ENCODE peak calls at places on chromosomes 1 and 21, in six cellular contexts. One of them, this sample, is unnamed.
A peak's percentile ranks its signal among the peaks of the same experiment; 100 is the strongest.

GRCh38 chr1:60984066-60984799 is 98.1 kb upstream of the NFIA start:
- DNase-seq in IMR-90: peak; percentile 8
- DNase-seq in K562: no peak
- DNase-seq in A549: no peak
- DNase-seq in GM12878: no peak
- DNase-seq in HepG2: no peak
- DNase-seq in this sample: no peak

GRCh38 chr1:171869097-171869496 is 27.8 kb downstream of the DNM3 start:
- DNase-seq in IMR-90: no peak
- DNase-seq in K562: no peak
- DNase-seq in A549: no peak
- DNase-seq in GM12878: no peak
- DNase-seq in HepG2: no peak
- DNase-seq in this sample: no peak

GRCh38 chr1:20726932-20727745 is 5.4 kb downstream of the SH2D5 start:
- DNase-seq in IMR-90: no peak
- DNase-seq in K562: no peak
- DNase-seq in A549: no peak
- DNase-seq in GM12878: no peak
- DNase-seq in HepG2: no peak
- DNase-seq in this sample: peak; percentile 46

GRCh38 chr1:225700889-225701465 is 48.1 kb upstream of the ENAH start:
- DNase-seq in IMR-90: peak; percentile 41
- DNase-seq in K562: peak; percentile 43
- DNase-seq in A549: no peak
- DNase-seq in GM12878: no peak
- DNase-seq in HepG2: no peak
- DNase-seq in this sample: no peak

GRCh38 chr1:111422546-111423391 is 4.8 kb downstream of the OVGP1 start:
- DNase-seq in IMR-90: peak; percentile 11
- DNase-seq in K562: no peak
- DNase-seq in A549: no peak
- DNase-seq in GM12878: no peak
- DNase-seq in HepG2: peak; percentile 88
- DNase-seq in this sample: no peak

GRCh38 chr1:27455166-27455811 is 34.7 kb downstream of the WASF2 start:
- DNase-seq in IMR-90: no peak
- DNase-seq in K562: no peak
- DNase-seq in A549: no peak
- DNase-seq in GM12878: no peak
- DNase-seq in HepG2: no peak
- DNase-seq in this sample: peak; percentile 48

GRCh38 chr1:43965316-43965715 is 4.5 kb upstream of the DPH2 start:
- DNase-seq in IMR-90: no peak
- DNase-seq in K562: no peak
- DNase-seq in A549: no peak
- DNase-seq in GM12878: no peak
- DNase-seq in HepG2: no peak
- DNase-seq in this sample: no peak

GRCh38 chr21:37927711-37928110 is 11.5 kb upstream of the KCNJ6 start:
- DNase-seq in IMR-90: no peak
- DNase-seq in K562: no peak
- DNase-seq in A549: no peak
- DNase-seq in GM12878: no peak
- DNase-seq in HepG2: no peak
- DNase-seq in this sample: no peak

GRCh38 chr1:37267111-37267835 is 207.1 kb upstream of the ZC3H12A start:
- DNase-seq in IMR-90: no peak
- DNase-seq in K562: no peak
- DNase-seq in A549: no peak
- DNase-seq in GM12878: no peak
- DNase-seq in HepG2: no peak
- DNase-seq in this sample: peak; percentile 68

DNA sequence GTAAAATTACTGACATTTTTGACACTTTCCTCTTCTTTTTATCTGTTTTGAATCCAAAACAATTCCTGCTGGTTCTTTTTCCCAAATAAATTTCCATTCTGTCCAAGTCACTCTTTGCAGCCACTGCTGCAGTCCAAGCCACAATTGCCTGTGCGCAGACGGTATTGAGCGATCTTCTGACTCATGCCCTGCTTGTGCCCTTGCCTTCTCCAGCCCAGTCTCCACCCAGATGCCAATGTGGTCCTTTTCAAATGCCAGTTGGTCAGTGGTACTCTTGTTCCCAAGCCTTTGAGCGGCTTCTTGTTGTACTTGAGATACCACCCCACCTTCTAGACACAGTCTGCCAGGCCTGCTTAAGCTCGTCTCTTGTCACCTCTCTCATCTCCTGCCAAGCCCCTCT is 78.9 kb downstream of the CAMTA1 start:
- DNase-seq in IMR-90: no peak
- DNase-seq in K562: no peak
- DNase-seq in A549: no peak
- DNase-seq in GM12878: no peak
- DNase-seq in HepG2: no peak
- DNase-seq in this sample: no peak
- TF ChIP-seq SMC3 in IMR-90: no peak
- TF ChIP-seq SMC3 in K562: no peak
- TF ChIP-seq SMC3 in A549: no peak
- TF ChIP-seq SMC3 in GM12878: no peak
- TF ChIP-seq SMC3 in HepG2: no peak
- TF ChIP-seq SMC3 in this sample: no peak

GRCh38 chr1:33656467-33656866 is 184.0 kb downstream of the ZSCAN20 start:
- DNase-seq in IMR-90: no peak
- DNase-seq in K562: no peak
- DNase-seq in A549: no peak
- DNase-seq in GM12878: no peak
- DNase-seq in HepG2: no peak
- DNase-seq in this sample: no peak
- TF ChIP-seq SMC3 in IMR-90: no peak
- TF ChIP-seq SMC3 in K562: no peak
- TF ChIP-seq SMC3 in A549: no peak
- TF ChIP-seq SMC3 in GM12878: no peak
- TF ChIP-seq SMC3 in HepG2: no peak
- TF ChIP-seq SMC3 in this sample: no peak

GRCh38 chr1:110176299-110176956 is 26.1 kb downstream of the SLC6A17 start:
- DNase-seq in IMR-90: no peak
- DNase-seq in K562: no peak
- DNase-seq in A549: no peak
- DNase-seq in GM12878: no peak
- DNase-seq in HepG2: no peak
- DNase-seq in this sample: peak; percentile 86
- TF ChIP-seq SMC3 in IMR-90: no peak
- TF ChIP-seq SMC3 in K562: no peak
- TF ChIP-seq SMC3 in A549: no peak
- TF ChIP-seq SMC3 in GM12878: no peak
- TF ChIP-seq SMC3 in HepG2: no peak
- TF ChIP-seq SMC3 in this sample: no peak

GRCh38 chr1:113192980-113193379 is 120.0 kb downstream of the LRIG2 start:
- DNase-seq in IMR-90: no peak
- DNase-seq in K562: no peak
- DNase-seq in A549: no peak
- DNase-seq in GM12878: no peak
- DNase-seq in HepG2: no peak
- DNase-seq in this sample: no peak

GRCh38 chr1:113190078-113190477 is 117.1 kb downstream of the LRIG2 start:
- DNase-seq in IMR-90: no peak
- DNase-seq in K562: no peak
- DNase-seq in A549: no peak
- DNase-seq in GM12878: no peak
- DNase-seq in HepG2: no peak
- DNase-seq in this sample: no peak

GRCh38 chr1:113192242-113192641 is 119.2 kb downstream of the LRIG2 start:
- DNase-seq in IMR-90: no peak
- DNase-seq in K562: no peak
- DNase-seq in A549: no peak
- DNase-seq in GM12878: no peak
- DNase-seq in HepG2: no peak
- DNase-seq in this sample: no peak

GRCh38 chr1:113190930-113191329 is 117.9 kb downstream of the LRIG2 start:
- DNase-seq in IMR-90: no peak
- DNase-seq in K562: no peak
- DNase-seq in A549: no peak
- DNase-seq in GM12878: no peak
- DNase-seq in HepG2: no peak
- DNase-seq in this sample: no peak

GRCh38 chr1:113191579-113192076 is 118.6 kb downstream of the LRIG2 start:
- DNase-seq in IMR-90: no peak
- DNase-seq in K562: no peak
- DNase-seq in A549: no peak
- DNase-seq in GM12878: peak; percentile 47
- DNase-seq in HepG2: no peak
- DNase-seq in this sample: no peak
- TF ChIP-seq SMC3 in IMR-90: no peak
- TF ChIP-seq SMC3 in K562: no peak
- TF ChIP-seq SMC3 in A549: no peak
- TF ChIP-seq SMC3 in GM12878: no peak
- TF ChIP-seq SMC3 in HepG2: no peak
- TF ChIP-seq SMC3 in this sample: no peak

GRCh38 chr1:1421147-1421906 is at the start of gene ANKRD65:
- DNase-seq in IMR-90: no peak
- DNase-seq in K562: no peak
- DNase-seq in A549: no peak
- DNase-seq in GM12878: no peak
- DNase-seq in HepG2: peak; percentile 74
- DNase-seq in this sample: peak; percentile 38
- TF ChIP-seq SMC3 in IMR-90: no peak
- TF ChIP-seq SMC3 in K562: no peak
- TF ChIP-seq SMC3 in A549: no peak
- TF ChIP-seq SMC3 in GM12878: no peak
- TF ChIP-seq SMC3 in HepG2: no peak
- TF ChIP-seq SMC3 in this sample: no peak

GRCh38 chr1:100299521-100300222 is 33.7 kb downstream of the RTCA start:
- DNase-seq in IMR-90: no peak
- DNase-seq in K562: no peak
- DNase-seq in A549: no peak
- DNase-seq in GM12878: no peak
- DNase-seq in HepG2: no peak
- DNase-seq in this sample: no peak
- TF ChIP-seq SMC3 in IMR-90: no peak
- TF ChIP-seq SMC3 in K562: no peak
- TF ChIP-seq SMC3 in A549: no peak
- TF ChIP-seq SMC3 in GM12878: no peak
- TF ChIP-seq SMC3 in HepG2: no peak
- TF ChIP-seq SMC3 in this sample: no peak

DNA sequence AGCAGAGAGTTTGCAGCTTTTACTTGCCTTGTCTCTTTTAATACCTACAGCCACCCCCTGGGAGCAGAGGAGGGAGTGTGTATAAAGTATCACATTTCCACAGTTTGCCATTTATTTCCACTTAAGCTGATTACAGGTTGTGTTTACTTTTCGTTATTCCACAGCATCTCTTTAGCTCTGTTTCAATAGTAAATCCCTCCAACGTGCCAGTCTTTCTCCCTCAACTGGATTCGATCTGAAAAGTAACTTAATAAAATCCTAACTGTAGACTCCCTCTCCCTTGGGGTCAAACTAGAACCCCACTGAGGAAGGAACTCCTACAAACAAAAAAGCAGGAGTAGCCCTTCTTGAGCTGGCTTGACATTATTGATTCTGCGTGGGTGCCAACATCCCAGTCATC is 3.1 kb upstream of the FCGR2A start:
- DNase-seq in IMR-90: no peak
- DNase-seq in K562: no peak
- DNase-seq in A549: no peak
- DNase-seq in GM12878: no peak
- DNase-seq in HepG2: no peak
- DNase-seq in this sample: no peak
- TF ChIP-seq SMC3 in IMR-90: no peak
- TF ChIP-seq SMC3 in K562: no peak
- TF ChIP-seq SMC3 in A549: no peak
- TF ChIP-seq SMC3 in GM12878: no peak
- TF ChIP-seq SMC3 in HepG2: no peak
- TF ChIP-seq SMC3 in this sample: no peak

DNA sequence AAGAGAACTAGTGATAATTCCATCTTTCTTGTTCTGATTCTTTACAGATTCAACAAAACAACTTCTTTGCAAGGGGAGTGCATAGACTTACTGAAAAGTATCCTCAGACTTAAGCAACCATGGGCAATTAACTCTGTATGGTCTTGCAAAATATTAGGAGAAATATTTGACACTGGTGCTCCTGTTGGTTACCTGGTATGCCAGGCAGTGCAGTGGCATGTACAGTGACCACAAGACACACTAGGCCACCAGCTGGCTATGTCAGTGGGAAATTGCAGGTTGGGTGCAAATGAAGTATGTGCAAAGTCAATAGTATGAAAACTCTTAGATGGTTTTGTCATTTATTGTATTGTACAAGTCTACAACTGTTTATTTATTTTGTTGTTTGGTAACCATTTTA is 34.5 kb downstream of the EPS15 start:
- DNase-seq in IMR-90: peak; percentile 1
- DNase-seq in K562: no peak
- DNase-seq in A549: no peak
- DNase-seq in GM12878: no peak
- DNase-seq in HepG2: no peak
- DNase-seq in this sample: no peak
- TF ChIP-seq SMC3 in IMR-90: no peak
- TF ChIP-seq SMC3 in K562: no peak
- TF ChIP-seq SMC3 in A549: no peak
- TF ChIP-seq SMC3 in GM12878: no peak
- TF ChIP-seq SMC3 in HepG2: no peak
- TF ChIP-seq SMC3 in this sample: no peak

GRCh38 chr1:106278706-106279105 is 777.8 kb upstream of the PRMT6 start:
- DNase-seq in IMR-90: no peak
- DNase-seq in K562: no peak
- DNase-seq in A549: no peak
- DNase-seq in GM12878: no peak
- DNase-seq in HepG2: no peak
- DNase-seq in this sample: no peak

GRCh38 chr1:106276856-106277255 is 779.6 kb upstream of the PRMT6 start:
- DNase-seq in IMR-90: no peak
- DNase-seq in K562: no peak
- DNase-seq in A549: no peak
- DNase-seq in GM12878: no peak
- DNase-seq in HepG2: no peak
- DNase-seq in this sample: no peak

DNA sequence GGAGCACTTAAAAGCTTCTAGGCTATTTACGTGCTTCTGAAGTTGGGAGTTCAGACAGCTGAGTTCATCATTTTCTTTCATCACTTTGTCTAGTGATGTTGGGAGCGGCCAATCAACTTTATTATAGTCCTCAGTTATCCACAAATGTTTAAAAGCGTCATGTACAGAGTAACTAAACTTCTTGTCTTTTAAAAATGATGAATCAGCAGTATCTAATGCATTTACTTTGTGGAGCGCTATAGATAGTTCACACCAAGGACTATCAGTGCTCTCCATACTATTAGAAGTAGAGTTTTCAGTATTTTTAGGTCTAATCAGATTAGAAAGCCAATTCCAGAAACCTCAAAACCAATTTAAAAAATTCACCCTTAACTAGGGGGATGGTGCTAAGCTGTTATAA is 778.7 kb upstream of the PRMT6 start:
- DNase-seq in IMR-90: no peak
- DNase-seq in K562: no peak
- DNase-seq in A549: no peak
- DNase-seq in GM12878: no peak
- DNase-seq in HepG2: no peak
- DNase-seq in this sample: no peak
- TF ChIP-seq SMC3 in IMR-90: no peak
- TF ChIP-seq SMC3 in K562: no peak
- TF ChIP-seq SMC3 in A549: no peak
- TF ChIP-seq SMC3 in GM12878: no peak
- TF ChIP-seq SMC3 in HepG2: no peak
- TF ChIP-seq SMC3 in this sample: no peak